ENCODE peak calls at places on chromosome 21, in four cellular contexts. One of them, this sample, is unnamed.

GRCh38 chr21:31409849-31410762 is 66.0 kb upstream of the TIAM1 start:
- DNase-seq in Peyer's patch: no peak
- DNase-seq in OCI-LY7: no peak
- DNase-seq in gastrocnemius medialis: no peak
- DNase-seq in this sample: no peak

GRCh38 chr21:28436286-28436932 is 556.3 kb downstream of the LTN1 start:
- DNase-seq in Peyer's patch: no peak
- DNase-seq in gastrocnemius medialis: no peak
- DNase-seq in OCI-LY7: no peak
- DNase-seq in this sample: peak

GRCh38 chr21:16976132-16976666 is 536.6 kb upstream of the CXADR start:
- DNase-seq in Peyer's patch: no peak
- DNase-seq in gastrocnemius medialis: no peak
- DNase-seq in OCI-LY7: no peak
- DNase-seq in this sample: no peak

GRCh38 chr21:41745971-41746743 is 20.7 kb downstream of the RIPK4 start:
- DNase-seq in OCI-LY7: peak
- DNase-seq in Peyer's patch: no peak
- DNase-seq in gastrocnemius medialis: no peak
- DNase-seq in this sample: no peak

GRCh38 chr21:46268371-46268770 is 17.0 kb downstream of the MCM3AP start:
- DNase-seq in Peyer's patch: no peak
- DNase-seq in OCI-LY7: no peak
- DNase-seq in gastrocnemius medialis: no peak
- DNase-seq in this sample: no peak

GRCh38 chr21:41843584-41843983 is 35.6 kb downstream of the PRDM15 start:
- DNase-seq in gastrocnemius medialis: no peak
- DNase-seq in OCI-LY7: no peak
- DNase-seq in Peyer's patch: no peak
- DNase-seq in this sample: no peak

GRCh38 chr21:16535100-16535418 is 805.3 kb downstream of the USP25 start:
- DNase-seq in OCI-LY7: no peak
- DNase-seq in gastrocnemius medialis: peak
- DNase-seq in Peyer's patch: peak
- DNase-seq in this sample: peak

GRCh38 chr21:15552914-15553491 is 176.8 kb upstream of the USP25 start:
- DNase-seq in Peyer's patch: no peak
- DNase-seq in gastrocnemius medialis: no peak
- DNase-seq in OCI-LY7: peak
- DNase-seq in this sample: no peak

GRCh38 chr21:42221581-42222345 is 2.8 kb downstream of the ABCG1 start:
- DNase-seq in gastrocnemius medialis: no peak
- DNase-seq in OCI-LY7: no peak
- DNase-seq in Peyer's patch: peak
- DNase-seq in this sample: no peak

GRCh38 chr21:31557421-31557955 is 102.0 kb upstream of the SOD1 start:
- DNase-seq in Peyer's patch: no peak
- DNase-seq in gastrocnemius medialis: no peak
- DNase-seq in OCI-LY7: no peak
- DNase-seq in this sample: no peak

GRCh38 chr21:41573902-41574690 is 66.1 kb upstream of the TMPRSS2 start:
- DNase-seq in Peyer's patch: peak
- DNase-seq in gastrocnemius medialis: no peak
- DNase-seq in OCI-LY7: no peak
- DNase-seq in this sample: no peak

GRCh38 chr21:33259428-33259827 is 6.7 kb upstream of the IL10RB start:
- DNase-seq in Peyer's patch: no peak
- DNase-seq in OCI-LY7: no peak
- DNase-seq in gastrocnemius medialis: no peak
- DNase-seq in this sample: no peak

GRCh38 chr21:27346041-27346448 is 379.2 kb upstream of the ADAMTS5 start:
- DNase-seq in Peyer's patch: no peak
- DNase-seq in gastrocnemius medialis: no peak
- DNase-seq in OCI-LY7: no peak
- DNase-seq in this sample: no peak

GRCh38 chr21:18000961-18001522 is 181.9 kb upstream of the C21orf91 start:
- DNase-seq in OCI-LY7: no peak
- DNase-seq in gastrocnemius medialis: no peak
- DNase-seq in Peyer's patch: no peak
- DNase-seq in this sample: no peak

GRCh38 chr21:32886339-32886738 is 114.8 kb upstream of the PAXBP1 start:
- DNase-seq in gastrocnemius medialis: no peak
- DNase-seq in Peyer's patch: no peak
- DNase-seq in OCI-LY7: no peak
- DNase-seq in this sample: no peak

GRCh38 chr21:17472167-17472566 is 40.7 kb upstream of the CXADR start:
- DNase-seq in Peyer's patch: no peak
- DNase-seq in OCI-LY7: no peak
- DNase-seq in gastrocnemius medialis: no peak
- DNase-seq in this sample: no peak

GRCh38 chr21:14482165-14482564 is 64.0 kb downstream of the SAMSN1 start:
- DNase-seq in Peyer's patch: peak
- DNase-seq in gastrocnemius medialis: peak
- DNase-seq in OCI-LY7: no peak
- DNase-seq in this sample: no peak

GRCh38 chr21:38984568-38984967 is 178.8 kb downstream of the ETS2 start:
- DNase-seq in Peyer's patch: no peak
- DNase-seq in gastrocnemius medialis: no peak
- DNase-seq in OCI-LY7: no peak
- DNase-seq in this sample: no peak

GRCh38 chr21:34517491-34518245 is 5.7 kb upstream of the KCNE1 start:
- DNase-seq in gastrocnemius medialis: no peak
- DNase-seq in Peyer's patch: no peak
- DNase-seq in OCI-LY7: peak
- DNase-seq in this sample: no peak
- TF ChIP-seq CTCF in gastrocnemius medialis: no peak
- TF ChIP-seq CTCF in Peyer's patch: no peak
- TF ChIP-seq CTCF in OCI-LY7: peak
- TF ChIP-seq CTCF in this sample: no peak

DNA sequence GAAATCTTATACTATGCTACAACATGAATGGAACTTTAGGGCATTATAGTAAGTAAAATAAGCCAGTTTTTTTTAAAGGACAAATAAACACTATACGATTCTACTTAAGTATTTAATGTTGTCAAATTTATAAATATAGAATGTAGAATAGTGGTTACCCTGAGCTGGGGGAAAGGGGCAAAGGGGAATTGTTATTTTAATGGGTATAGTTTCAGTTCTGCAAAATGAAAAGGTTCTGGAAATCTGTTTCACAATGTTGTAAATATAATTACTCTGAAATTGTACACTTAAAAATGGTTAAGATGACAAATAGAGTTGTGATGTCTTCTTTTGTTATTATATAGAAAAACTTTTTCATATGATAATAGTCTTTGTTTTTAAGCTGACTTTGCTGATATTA is 366.3 kb downstream of the MRPL39 start:
- DNase-seq in OCI-LY7: no peak
- DNase-seq in gastrocnemius medialis: no peak
- DNase-seq in Peyer's patch: no peak
- DNase-seq in this sample: no peak
- H3K4me3 ChIP-seq in OCI-LY7: no peak
- H3K4me3 ChIP-seq in gastrocnemius medialis: no peak
- H3K4me3 ChIP-seq in Peyer's patch: no peak
- H3K4me3 ChIP-seq in this sample: no peak

GRCh38 chr21:44919913-44920693 is 596 bp downstream of the ITGB2 start:
- DNase-seq in OCI-LY7: no peak
- DNase-seq in gastrocnemius medialis: no peak
- DNase-seq in Peyer's patch: no peak
- DNase-seq in this sample: no peak
- H3K27ac ChIP-seq in OCI-LY7: no peak
- H3K27ac ChIP-seq in gastrocnemius medialis: no peak
- H3K27ac ChIP-seq in Peyer's patch: peak
- H3K27ac ChIP-seq in this sample: no peak

GRCh38 chr21:23455676-23456075 is 2151.6 kb downstream of the MRPL39 start:
- DNase-seq in gastrocnemius medialis: no peak
- DNase-seq in OCI-LY7: no peak
- DNase-seq in Peyer's patch: no peak
- DNase-seq in this sample: no peak

GRCh38 chr21:23452384-23453083 is 2154.7 kb downstream of the MRPL39 start:
- DNase-seq in gastrocnemius medialis: no peak
- DNase-seq in Peyer's patch: no peak
- DNase-seq in OCI-LY7: no peak
- DNase-seq in this sample: no peak
- TF ChIP-seq CTCF in gastrocnemius medialis: no peak
- TF ChIP-seq CTCF in Peyer's patch: no peak
- TF ChIP-seq CTCF in OCI-LY7: no peak
- TF ChIP-seq CTCF in this sample: no peak

GRCh38 chr21:37437376-37438080 is 71.0 kb downstream of the DYRK1A start:
- DNase-seq in OCI-LY7: no peak
- DNase-seq in gastrocnemius medialis: no peak
- DNase-seq in Peyer's patch: no peak
- DNase-seq in this sample: no peak

GRCh38 chr21:37435120-37435519 is 68.5 kb downstream of the DYRK1A start:
- DNase-seq in Peyer's patch: peak
- DNase-seq in OCI-LY7: no peak
- DNase-seq in gastrocnemius medialis: peak
- DNase-seq in this sample: peak

GRCh38 chr21:37433441-37433840 is 66.9 kb downstream of the DYRK1A start:
- DNase-seq in Peyer's patch: no peak
- DNase-seq in OCI-LY7: no peak
- DNase-seq in gastrocnemius medialis: no peak
- DNase-seq in this sample: no peak

GRCh38 chr21:37435719-37436118 is 69.1 kb downstream of the DYRK1A start:
- DNase-seq in gastrocnemius medialis: no peak
- DNase-seq in Peyer's patch: no peak
- DNase-seq in OCI-LY7: no peak
- DNase-seq in this sample: no peak

GRCh38 chr21:37436180-37436579 is 69.6 kb downstream of the DYRK1A start:
- DNase-seq in OCI-LY7: no peak
- DNase-seq in gastrocnemius medialis: peak
- DNase-seq in Peyer's patch: no peak
- DNase-seq in this sample: no peak
- H3K4me3 ChIP-seq in OCI-LY7: no peak
- H3K4me3 ChIP-seq in gastrocnemius medialis: peak
- H3K4me3 ChIP-seq in Peyer's patch: no peak
- H3K4me3 ChIP-seq in this sample: no peak

GRCh38 chr21:43329361-43330269 is 97.3 kb downstream of the SIK1 start:
- DNase-seq in OCI-LY7: no peak
- DNase-seq in Peyer's patch: no peak
- DNase-seq in gastrocnemius medialis: no peak
- DNase-seq in this sample: no peak
- H3K27ac ChIP-seq in OCI-LY7: no peak
- H3K27ac ChIP-seq in Peyer's patch: no peak
- H3K27ac ChIP-seq in gastrocnemius medialis: no peak
- H3K27ac ChIP-seq in this sample: no peak

DNA sequence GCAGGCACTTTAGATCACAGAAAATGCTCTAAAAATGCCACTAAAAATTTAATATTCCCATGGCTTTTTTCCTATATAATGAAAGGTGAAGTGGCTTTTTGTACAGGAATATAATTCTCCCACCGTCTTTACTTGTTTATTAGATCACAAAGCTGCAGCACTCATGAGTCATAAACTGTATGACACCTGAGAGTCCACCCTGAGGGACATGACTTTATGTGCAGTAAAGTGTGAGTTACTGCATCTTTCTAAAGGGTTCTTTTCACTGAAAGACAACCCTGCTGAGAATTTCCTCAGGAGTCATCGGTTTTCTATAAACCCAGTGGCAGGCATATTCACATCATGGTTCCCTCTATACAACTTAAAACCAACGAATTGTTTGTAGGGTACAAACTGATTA is 77.5 kb downstream of the APP start:
- DNase-seq in Peyer's patch: no peak
- DNase-seq in OCI-LY7: no peak
- DNase-seq in gastrocnemius medialis: no peak
- DNase-seq in this sample: no peak
- TF ChIP-seq CTCF in Peyer's patch: no peak
- TF ChIP-seq CTCF in OCI-LY7: no peak
- TF ChIP-seq CTCF in gastrocnemius medialis: no peak
- TF ChIP-seq CTCF in this sample: no peak

GRCh38 chr21:29657228-29657989 is 282.4 kb downstream of the GRIK1 start:
- DNase-seq in gastrocnemius medialis: no peak
- DNase-seq in OCI-LY7: no peak
- DNase-seq in Peyer's patch: no peak
- DNase-seq in this sample: no peak

GRCh38 chr21:29656504-29657227 is 283.1 kb downstream of the GRIK1 start:
- DNase-seq in gastrocnemius medialis: no peak
- DNase-seq in Peyer's patch: no peak
- DNase-seq in OCI-LY7: no peak
- DNase-seq in this sample: no peak

GRCh38 chr21:29655577-29655976 is 284.2 kb downstream of the GRIK1 start:
- DNase-seq in gastrocnemius medialis: no peak
- DNase-seq in OCI-LY7: no peak
- DNase-seq in Peyer's patch: no peak
- DNase-seq in this sample: no peak

GRCh38 chr21:29654855-29655254 is 284.9 kb downstream of the GRIK1 start:
- DNase-seq in gastrocnemius medialis: no peak
- DNase-seq in Peyer's patch: no peak
- DNase-seq in OCI-LY7: no peak
- DNase-seq in this sample: no peak

GRCh38 chr21:29654203-29654602 is 285.6 kb downstream of the GRIK1 start:
- DNase-seq in gastrocnemius medialis: no peak
- DNase-seq in OCI-LY7: no peak
- DNase-seq in Peyer's patch: no peak
- DNase-seq in this sample: no peak
- H3K4me3 ChIP-seq in gastrocnemius medialis: no peak
- H3K4me3 ChIP-seq in OCI-LY7: no peak
- H3K4me3 ChIP-seq in Peyer's patch: no peak
- H3K4me3 ChIP-seq in this sample: no peak